ENCODE peak calls at places on chromosomes 6 and 20, in four cellular contexts. C is coronary artery, W is brain microvascular endothelial cell, A is psoas muscle. O is an unnamed sample.

GRCh38 chr6:137849709-137850093 is 17.4 kb upstream of the TNFAIP3 start:
- DNase-seq in A (no peak), C (no peak), W (no peak), O (no peak)

GRCh38 chr6:15481892-15482291 is 180.9 kb downstream of the DTNBP1 start:
- DNase-seq in C (no peak), W (no peak), A (no peak), O (no peak)

GRCh38 chr6:119978274-119978889 is 628.8 kb upstream of the MAN1A1 start:
- DNase-seq in C (no peak), A (no peak), W (peak), O (no peak)

GRCh38 chr6:29724937-29725869 is 2.0 kb downstream of the HLA-F start:
- DNase-seq in C (no peak), A (no peak), W (no peak), O (peak)

GRCh38 chr6:89475106-89475505 is 42.2 kb downstream of the ANKRD6 start:
- DNase-seq in A (no peak), W (no peak), C (no peak), O (no peak)

GRCh38 chr6:35391240-35391968 is 49.0 kb downstream of the PPARD start:
- DNase-seq in C (no peak), A (no peak), W (peak), O (no peak)

GRCh38 chr6:33314515-33314942 is 651 bp upstream of the TAPBP start:
- DNase-seq in W (peak), A (peak), C (peak), O (no peak)

GRCh38 chr6:85360794-85361642 is 88.9 kb upstream of the NT5E start:
- DNase-seq in A (no peak), C (no peak), W (peak), O (no peak)

GRCh38 chr20:58267389-58268215 is 39.1 kb upstream of the ANKRD60 start:
- DNase-seq in C (no peak), A (no peak), W (no peak), O (no peak)

GRCh38 chr6:142935553-142936517 is 9.1 kb downstream of the HIVEP2 start:
- DNase-seq in A (no peak), C (no peak), W (no peak), O (no peak)

GRCh38 chr20:45052698-45053440 is 48.1 kb downstream of the KCNS1 start:
- DNase-seq in A (no peak), C (no peak), W (peak), O (no peak)

GRCh38 chr20:57451759-57452661 is 60.8 kb downstream of the RBM38 start:
- DNase-seq in C (no peak), W (no peak), A (no peak), O (no peak)

GRCh38 chr20:19975436-19975799 is 41.7 kb upstream of the NAA20 start:
- DNase-seq in C (no peak), A (no peak), W (no peak), O (no peak)

GRCh38 chr6:104268389-104268788 is 591.3 kb downstream of the HACE1 start:
- DNase-seq in W (no peak), A (no peak), C (no peak), O (no peak)

GRCh38 chr6:40349566-40350192 is 237.5 kb downstream of the LRFN2 start:
- DNase-seq in A (no peak), W (no peak), C (peak), O (peak)

GRCh38 chr20:16243470-16243869 is 329.8 kb downstream of the KIF16B start:
- DNase-seq in A (no peak), C (no peak), W (no peak), O (peak)

GRCh38 chr6:169316651-169317050 is 63.0 kb upstream of the THBS2 start:
- DNase-seq in A (no peak), C (no peak), W (no peak), O (no peak)

GRCh38 chr20:21663465-21663864 is 42.0 kb upstream of the PAX1 start:
- DNase-seq in W (no peak), A (no peak), C (no peak), O (no peak)

GRCh38 chr6:20876016-20876415 is 341.8 kb downstream of the CDKAL1 start:
- DNase-seq in A (no peak), C (no peak), W (peak), O (no peak)

GRCh38 chr6:52904562-52905279 is 4.8 kb downstream of the GSTA3 start:
- DNase-seq in C (no peak), W (no peak), A (no peak), O (no peak)

GRCh38 chr6:15893556-15894253 is 230.9 kb upstream of the DTNBP1 start:
- DNase-seq in A (no peak), C (no peak), W (peak), O (no peak)

GRCh38 chr6:3749991-3750323 is 1.6 kb downstream of the PXDC1 start:
- DNase-seq in C (no peak), W (peak), A (peak), O (peak)

DNA sequence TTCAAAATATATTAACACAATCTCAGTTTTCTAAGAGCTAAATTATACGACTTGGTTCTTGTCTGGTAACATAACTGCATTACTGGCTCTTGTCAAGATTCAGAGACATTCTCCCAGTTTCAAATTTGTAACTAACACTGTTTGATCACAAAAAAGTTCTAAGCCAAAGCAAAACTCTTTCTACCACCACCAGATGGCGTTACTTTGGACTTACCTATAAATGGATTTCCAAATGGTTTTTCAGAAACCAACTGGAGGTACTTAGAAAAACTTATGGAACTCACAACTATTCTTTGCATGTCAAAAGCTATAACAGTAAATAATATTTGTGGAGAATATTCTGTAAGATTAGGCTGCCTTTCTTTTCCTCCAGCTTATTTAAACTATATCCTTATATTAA is 34.2 kb upstream of the GFRAL start:
- DNase-seq in A (no peak), W (peak), C (no peak), O (no peak)
- TF ChIP-seq CTCF in A (no peak), W (peak), C (no peak), O (peak)

GRCh38 chr6:80543598-80544181 is 437.2 kb downstream of the BCKDHB start:
- DNase-seq in W (peak), A (no peak), C (no peak), O (no peak)
- TF ChIP-seq CTCF in W (peak), A (no peak), C (no peak), O (no peak)

DNA sequence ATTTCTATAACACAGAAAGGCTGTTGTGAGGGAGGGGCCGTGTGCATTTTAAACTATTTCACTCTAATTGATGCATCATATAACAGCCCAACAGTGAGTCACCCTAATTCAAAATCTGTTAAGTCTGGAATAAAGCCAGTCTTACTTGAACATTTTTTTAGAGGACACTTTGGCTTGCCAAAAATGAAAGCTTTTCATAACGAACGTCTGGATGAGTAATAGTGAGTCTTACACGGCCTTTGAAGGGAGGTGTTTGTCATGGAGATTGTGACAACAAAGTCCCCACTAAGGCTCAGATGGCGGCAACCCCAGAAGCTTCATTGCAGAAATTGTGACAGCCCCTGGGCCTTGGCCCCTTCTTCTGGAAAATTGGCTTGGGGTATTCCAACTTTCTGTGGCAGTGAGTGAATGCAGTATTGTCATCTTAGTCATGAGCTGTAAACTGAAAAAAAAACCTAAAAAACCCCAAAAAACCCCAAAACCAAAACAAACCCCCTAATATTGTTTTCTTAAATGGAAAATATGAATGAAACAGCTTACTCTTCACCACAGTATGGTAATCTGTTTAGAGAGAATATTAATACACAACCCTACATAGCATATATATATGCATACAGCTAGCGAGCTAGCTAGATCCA is 92.6 kb upstream of the CLDN20 start:
- DNase-seq in A (peak), W (peak), C (peak), O (no peak)
- TF ChIP-seq CTCF in A (no peak), W (no peak), C (no peak), O (no peak)

GRCh38 chr20:10090588-10091166 is 55.9 kb downstream of the ANKEF1 start:
- DNase-seq in C (no peak), A (peak), W (peak), O (no peak)
- TF ChIP-seq CTCF in C (peak), A (peak), W (peak), O (peak)

GRCh38 chr6:154974485-154975149 is 20.5 kb upstream of the TIAM2 start:
- DNase-seq in W (no peak), A (no peak), C (no peak), O (no peak)
- TF ChIP-seq CTCF in W (peak), A (no peak), C (no peak), O (no peak)

GRCh38 chr20:62395311-62396242 is 8.7 kb downstream of the RPS21 start:
- DNase-seq in C (no peak), A (no peak), W (no peak), O (no peak)
- TF ChIP-seq CTCF in C (no peak), A (no peak), W (peak), O (no peak)

DNA sequence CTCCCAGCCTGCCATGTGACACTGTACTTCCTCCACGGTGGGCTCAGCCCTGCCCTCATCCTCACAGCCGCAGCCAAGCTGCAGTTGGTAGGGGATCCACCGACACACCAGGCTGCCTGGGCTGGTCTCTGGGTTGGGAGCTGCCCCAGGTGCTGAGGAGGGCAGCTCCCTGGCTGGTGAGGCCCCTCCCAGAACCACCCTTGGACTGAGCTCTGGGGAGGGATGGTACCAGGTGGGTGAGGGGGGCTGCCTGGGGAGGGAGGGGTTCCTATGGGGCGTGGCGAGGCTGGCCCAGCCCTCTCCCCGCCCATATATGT is 183 bp upstream of the TNFRSF6B start:
- DNase-seq in W (no peak), C (no peak), A (no peak), O (no peak)
- TF ChIP-seq CTCF in W (no peak), C (no peak), A (no peak), O (no peak)

GRCh38 chr6:30844118-30844535 is 40.2 kb upstream of the DDR1 start:
- DNase-seq in C (no peak), A (no peak), W (peak), O (no peak)
- TF ChIP-seq CTCF in C (no peak), A (no peak), W (peak), O (peak)